ENCODE peak calls at places on chromosome 17, in six cellular contexts. V, P, R, Z, E and S are unnamed samples. For H3K4me1, the result is how much of the 10 kb centered on the place peaks cover.

GRCh38 chr17:41864498-41864836 is 756 bp downstream of the KLHL11 start:
- DNase-seq in V (no peak), P (no peak), R (no peak), Z (no peak), E (no peak), S (peak)

GRCh38 chr17:50055055-50055425 is 870 bp upstream of the ITGA3 start:
- DNase-seq in V (no peak), P (peak), R (no peak), Z (no peak), E (no peak), S (no peak)

GRCh38 chr17:18324140-18325049 is 9.3 kb downstream of the SMCR8 start:
- DNase-seq in V (no peak), P (no peak), R (no peak), Z (peak), E (no peak), S (no peak)

GRCh38 chr17:79792984-79793923 is 3.6 kb downstream of the CBX8 start:
- DNase-seq in V (no peak), P (no peak), R (peak), Z (no peak), E (peak), S (no peak)

GRCh38 chr17:76506408-76507328 is 5.4 kb upstream of the RHBDF2 start:
- DNase-seq in V (peak), P (peak), R (peak), Z (peak), E (peak), S (peak)

GRCh38 chr17:81927653-81928496 is at the start of gene MAFG:
- DNase-seq in V (peak), P (peak), R (peak), Z (peak), E (peak), S (peak)

GRCh38 chr17:2931426-2931825 is 132.0 kb downstream of the OR1D5 start:
- DNase-seq in V (no peak), P (no peak), R (no peak), Z (no peak), E (no peak), S (no peak)

GRCh38 chr17:7988750-7989178 is 13.7 kb upstream of the GUCY2D start:
- DNase-seq in V (peak), P (peak), R (no peak), Z (no peak), E (peak), S (no peak)

GRCh38 chr17:26792486-26792885 is 501.4 kb upstream of the WSB1 start:
- DNase-seq in V (no peak), P (no peak), R (no peak), Z (no peak), E (no peak), S (no peak)

GRCh38 chr17:31686495-31686894 is 172.5 kb downstream of the COPRS start:
- DNase-seq in V (no peak), P (no peak), R (no peak), Z (no peak), E (no peak), S (no peak)

GRCh38 chr17:10139560-10139959 is 58.8 kb downstream of the GAS7 start:
- DNase-seq in V (no peak), P (no peak), R (no peak), Z (peak), E (no peak), S (no peak)

GRCh38 chr17:17749921-17750320 is 68.7 kb downstream of the RAI1 start:
- DNase-seq in V (no peak), P (peak), R (no peak), Z (no peak), E (peak), S (peak)

GRCh38 chr17:15468142-15468541 is 721 bp upstream of the CDRT4 start:
- DNase-seq in V (no peak), P (no peak), R (no peak), Z (no peak), E (no peak), S (no peak)

GRCh38 chr17:45305532-45306087 is 11.2 kb downstream of the MAP3K14 start:
- DNase-seq in V (no peak), P (no peak), R (no peak), Z (no peak), E (no peak), S (no peak)

GRCh38 chr17:77214743-77215142 is 74.0 kb downstream of the SEC14L1 start:
- DNase-seq in V (no peak), P (peak), R (no peak), Z (peak), E (peak), S (no peak)

GRCh38 chr17:38449364-38449763 is 21.1 kb downstream of the ARHGAP23 start:
- DNase-seq in V (no peak), P (no peak), R (no peak), Z (no peak), E (no peak), S (no peak)

GRCh38 chr17:75288784-75289121 is 480 bp downstream of the SLC25A19 start:
- DNase-seq in V (no peak), P (no peak), R (no peak), Z (no peak), E (peak), S (peak)

GRCh38 chr17:78379134-78379497 is 667 bp downstream of the PGS1 start:
- DNase-seq in V (no peak), P (no peak), R (no peak), Z (no peak), E (no peak), S (no peak)

GRCh38 chr17:81910840-81911276 is 341 bp downstream of the PCYT2 start:
- DNase-seq in V (no peak), P (no peak), R (no peak), Z (no peak), E (no peak), S (peak)

GRCh38 chr17:20281860-20282259 is 185.5 kb downstream of the LGALS9B start:
- DNase-seq in V (no peak), P (peak), R (peak), Z (peak), E (no peak), S (no peak)
- H3K4me1 ChIP-seq in V (under half), P (under half), R (under half), Z (under half), E (under half), S (under half)

DNA sequence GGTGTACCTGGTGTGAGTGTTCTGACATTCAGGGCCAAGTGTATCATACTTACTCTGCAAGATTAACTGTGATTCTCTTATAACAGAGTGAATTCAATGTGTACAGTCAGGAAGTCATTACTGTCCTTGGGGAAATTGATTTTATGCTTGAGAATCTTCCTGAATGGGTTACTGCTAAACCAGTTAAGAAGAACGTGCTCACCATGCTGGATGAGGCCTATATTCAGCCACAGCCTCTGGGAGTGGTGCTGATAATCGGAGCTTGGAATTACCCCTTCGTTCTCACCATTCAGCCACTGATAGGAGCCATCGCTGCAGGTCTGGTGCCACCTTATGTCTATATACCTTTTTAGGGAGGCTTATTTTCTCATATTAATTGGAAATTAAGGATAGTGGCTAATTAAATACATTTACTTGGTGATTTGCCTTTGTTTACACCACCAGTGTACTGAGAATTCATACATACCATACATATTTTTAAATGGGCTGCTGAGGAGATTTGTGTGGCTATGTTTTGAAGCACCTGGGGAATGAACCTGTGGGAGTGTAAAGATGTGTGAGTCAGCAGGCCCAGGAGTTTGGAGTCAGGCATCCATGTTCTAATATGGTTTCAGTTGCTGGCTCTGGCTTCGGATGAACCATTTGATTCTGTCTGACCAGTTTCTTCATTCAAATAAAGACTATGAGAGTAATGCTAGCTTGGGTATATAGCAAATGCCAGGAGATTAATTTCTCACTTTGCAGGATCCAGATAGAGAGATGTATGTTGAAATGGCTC is 3.1 kb downstream of the ALDH3A2 start:
- DNase-seq in V (no peak), P (no peak), R (no peak), Z (no peak), E (peak), S (no peak)
- H3K4me3 ChIP-seq in V (no peak), P (no peak), R (no peak), Z (no peak), E (no peak), S (no peak)

GRCh38 chr17:72104164-72104862 is 16.5 kb upstream of the SOX9 start:
- DNase-seq in V (no peak), P (no peak), R (no peak), Z (no peak), E (no peak), S (no peak)

GRCh38 chr17:72099919-72100318 is 20.9 kb upstream of the SOX9 start:
- DNase-seq in V (no peak), P (no peak), R (no peak), Z (no peak), E (no peak), S (no peak)

GRCh38 chr17:72101526-72101925 is 19.3 kb upstream of the SOX9 start:
- DNase-seq in V (no peak), P (no peak), R (no peak), Z (no peak), E (no peak), S (no peak)

GRCh38 chr17:72100445-72100844 is 20.4 kb upstream of the SOX9 start:
- DNase-seq in V (no peak), P (no peak), R (no peak), Z (no peak), E (no peak), S (no peak)

GRCh38 chr17:72102366-72102765 is 18.5 kb upstream of the SOX9 start:
- DNase-seq in V (no peak), P (no peak), R (no peak), Z (no peak), E (no peak), S (no peak)
- H3K4me1 ChIP-seq in V (under half), P (under half), R (under half), Z (under half), E (under half), S (under half)

GRCh38 chr17:65121368-65121767 is 15.8 kb upstream of the RGS9 start:
- DNase-seq in V (no peak), P (no peak), R (no peak), Z (no peak), E (no peak), S (no peak)
- H3K4me3 ChIP-seq in V (no peak), P (no peak), R (no peak), Z (no peak), E (no peak), S (no peak)

GRCh38 chr17:40563371-40564052 is 1.8 kb downstream of the CCR7 start:
- DNase-seq in V (no peak), P (no peak), R (no peak), Z (peak), E (no peak), S (no peak)
- H3K4me1 ChIP-seq in V (under half), P (under half), R (under half), Z (under half), E (under half), S (under half)

GRCh38 chr17:40224707-40225092 is 5.6 kb downstream of the WIPF2 start:
- DNase-seq in V (no peak), P (peak), R (no peak), Z (peak), E (no peak), S (no peak)

GRCh38 chr17:40219073-40219860 is at the start of gene WIPF2:
- DNase-seq in V (peak), P (peak), R (peak), Z (peak), E (peak), S (peak)

DNA sequence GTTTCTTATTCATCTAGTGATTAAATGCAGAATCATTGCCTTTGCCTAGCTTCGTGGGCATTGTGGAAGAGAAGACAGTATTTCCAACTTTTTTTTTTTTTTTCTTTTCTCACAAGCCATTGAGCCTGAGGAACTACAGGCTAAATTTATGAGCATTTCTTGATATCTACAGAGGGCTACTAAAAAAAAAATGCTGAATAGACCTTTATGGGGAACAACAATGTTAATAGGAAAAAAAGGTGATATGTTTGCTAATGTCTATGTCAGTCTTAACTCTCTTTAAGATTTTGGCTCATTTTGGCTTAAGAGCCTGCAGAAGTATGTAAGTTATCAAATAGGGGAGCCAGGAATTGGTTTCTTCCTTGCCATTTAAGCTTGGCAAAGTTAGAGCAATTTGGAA is 6.0 kb downstream of the WIPF2 start:
- DNase-seq in V (no peak), P (no peak), R (no peak), Z (no peak), E (no peak), S (no peak)
- H3K4me3 ChIP-seq in V (no peak), P (no peak), R (no peak), Z (no peak), E (no peak), S (no peak)

DNA sequence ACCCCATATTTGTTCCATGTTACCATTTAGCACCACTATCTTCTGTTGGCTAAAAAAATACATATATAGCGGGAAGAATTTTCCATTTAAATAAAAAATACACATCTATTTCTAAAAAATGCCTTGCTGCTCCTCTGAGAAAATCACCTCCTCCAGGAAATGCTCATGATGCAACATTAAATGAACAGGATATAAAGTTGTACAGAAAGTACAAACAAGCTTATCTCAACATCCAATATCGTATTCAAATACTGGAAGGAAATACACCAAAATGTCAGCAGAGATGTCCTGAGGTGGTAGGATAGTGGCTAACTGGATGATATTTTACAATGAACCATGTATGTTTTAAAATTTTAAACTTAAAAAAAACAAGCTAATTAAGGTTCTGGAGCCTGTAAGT is 21.3 kb downstream of the GNA13 start:
- DNase-seq in V (no peak), P (no peak), R (no peak), Z (no peak), E (no peak), S (no peak)
- H3K4me1 ChIP-seq in V (half or more), P (under half), R (under half), Z (under half), E (under half), S (half or more)

GRCh38 chr17:29589524-29590260 is at the start of gene GIT1:
- DNase-seq in V (peak), P (peak), R (peak), Z (peak), E (peak), S (peak)

GRCh38 chr17:29587591-29587990 is 1.9 kb downstream of the GIT1 start:
- DNase-seq in V (no peak), P (no peak), R (no peak), Z (no peak), E (no peak), S (no peak)

GRCh38 chr17:29588561-29589411 is 662 bp downstream of the GIT1 start:
- DNase-seq in V (no peak), P (peak), R (no peak), Z (peak), E (peak), S (peak)

GRCh38 chr17:29586676-29587469 is 2.6 kb downstream of the GIT1 start:
- DNase-seq in V (no peak), P (no peak), R (no peak), Z (no peak), E (no peak), S (no peak)

DNA sequence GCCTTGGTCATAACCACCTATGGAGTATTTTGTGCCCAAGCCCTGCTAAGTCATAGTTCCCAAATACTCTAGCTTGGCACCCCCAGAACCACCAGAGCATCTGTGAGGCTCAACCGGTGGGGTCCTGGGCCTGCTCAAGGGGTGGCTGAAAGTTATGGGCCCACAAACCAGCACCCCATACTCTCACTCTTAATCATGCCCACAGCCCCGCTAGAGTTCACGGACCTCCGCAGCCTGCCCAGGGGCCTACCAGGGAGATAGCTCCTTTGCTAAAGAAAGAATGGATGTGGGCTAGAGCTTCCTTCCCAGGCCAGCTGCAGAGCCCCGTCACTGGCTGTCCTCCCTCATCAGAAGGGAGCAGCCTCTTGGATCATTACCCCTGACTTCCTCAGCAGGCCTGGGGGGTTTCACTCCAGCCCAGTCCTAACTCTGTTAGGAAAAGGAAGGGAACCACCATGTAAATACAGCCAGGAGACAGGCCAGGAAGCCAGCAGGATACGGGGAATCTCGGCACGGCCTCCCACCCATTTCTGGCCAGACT is 1.4 kb downstream of the GIT1 start:
- DNase-seq in V (no peak), P (no peak), R (no peak), Z (no peak), E (no peak), S (no peak)
- H3K4me3 ChIP-seq in V (peak), P (no peak), R (peak), Z (peak), E (peak), S (peak)

GRCh38 chr17:21353326-21354010 is 22.7 kb upstream of the KCNJ12 start:
- DNase-seq in V (no peak), P (no peak), R (peak), Z (peak), E (no peak), S (no peak)
- H3K4me1 ChIP-seq in V (under half), P (under half), R (under half), Z (under half), E (under half), S (under half)